ENCODE peak calls at places on chromosomes 7 and 10, in nine cellular contexts. R, A, N, G, F, L, H, Z and I are unnamed samples.
A peak's percentile ranks its signal among the peaks of the same experiment; 100 is the strongest.

GRCh38 chr10:107213861-107214260 is 49.4 kb upstream of the SORCS1 start:
- DNase-seq in R (no peak), A (no peak), N (no peak), G (no peak), F (peak; percentile 68), L (no peak), H (no peak), Z (no peak), I (no peak)

GRCh38 chr7:129774359-129774758 is 162.8 kb downstream of the NRF1 start:
- DNase-seq in R (no peak), A (no peak), N (peak; percentile 48), G (no peak), F (no peak), L (no peak), H (no peak), Z (no peak), I (no peak)

GRCh38 chr10:87861953-87862643 is 1.2 kb downstream of the KLLN start:
- DNase-seq in R (peak; percentile 97), A (peak; percentile 91), N (peak; percentile 98), G (peak; percentile 84), F (peak; percentile 95), L (peak; percentile 92), H (peak; percentile 94), Z (peak; percentile 85), I (peak; percentile 95)

GRCh38 chr10:86821600-86821999 is 65.2 kb downstream of the BMPR1A start:
- DNase-seq in R (no peak), A (no peak), N (no peak), G (no peak), F (no peak), L (peak; percentile 23), H (no peak), Z (no peak), I (no peak)

GRCh38 chr10:61284222-61284890 is 168.8 kb downstream of the TMEM26 start:
- DNase-seq in R (peak; percentile 79), A (no peak), N (no peak), G (no peak), F (no peak), L (peak; percentile 64), H (no peak), Z (no peak), I (peak; percentile 64)

GRCh38 chr7:135808206-135808605 is 59.6 kb upstream of the FAM180A start:
- DNase-seq in R (no peak), A (no peak), N (no peak), G (no peak), F (no peak), L (no peak), H (no peak), Z (no peak), I (peak; percentile 18)

GRCh38 chr10:71667374-71667750 is 52.2 kb downstream of the C10orf105 start:
- DNase-seq in R (no peak), A (no peak), N (no peak), G (no peak), F (no peak), L (no peak), H (no peak), Z (no peak), I (no peak)

GRCh38 chr7:155941688-155942087 is 129.4 kb upstream of the SHH start:
- DNase-seq in R (no peak), A (no peak), N (no peak), G (no peak), F (no peak), L (no peak), H (no peak), Z (no peak), I (no peak)

GRCh38 chr10:1100691-1101368 is 44.6 kb downstream of the WDR37 start:
- DNase-seq in R (no peak), A (no peak), N (peak; percentile 59), G (no peak), F (no peak), L (no peak), H (no peak), Z (no peak), I (no peak)

GRCh38 chr10:24415455-24416169 is 206.7 kb downstream of the KIAA1217 start:
- DNase-seq in R (peak; percentile 2), A (no peak), N (peak; percentile 12), G (no peak), F (no peak), L (peak; percentile 51), H (no peak), Z (no peak), I (peak; percentile 4)

GRCh38 chr10:44278669-44279337 is 106.1 kb downstream of the CXCL12 start:
- DNase-seq in R (no peak), A (no peak), N (no peak), G (no peak), F (no peak), L (no peak), H (no peak), Z (no peak), I (no peak)

GRCh38 chr7:115941703-115942268 is 88.8 kb downstream of the TFEC start:
- DNase-seq in R (peak; percentile 52), A (no peak), N (no peak), G (no peak), F (no peak), L (peak; percentile 74), H (no peak), Z (no peak), I (no peak)

GRCh38 chr10:91477236-91477635 is 67.1 kb downstream of the HECTD2 start:
- DNase-seq in R (no peak), A (no peak), N (no peak), G (no peak), F (no peak), L (no peak), H (no peak), Z (no peak), I (no peak)

GRCh38 chr10:3220853-3221252 is 48.3 kb upstream of the PITRM1 start:
- DNase-seq in R (peak; percentile 25), A (no peak), N (no peak), G (no peak), F (no peak), L (peak; percentile 81), H (no peak), Z (no peak), I (no peak)

GRCh38 chr7:104962781-104963180 is 51.2 kb upstream of the KMT2E start:
- DNase-seq in R (no peak), A (no peak), N (no peak), G (no peak), F (no peak), L (no peak), H (peak; percentile 49), Z (no peak), I (no peak)

GRCh38 chr10:101052285-101052684 is 9.5 kb upstream of the KAZALD1 start:
- DNase-seq in R (no peak), A (no peak), N (no peak), G (no peak), F (no peak), L (peak; percentile 68), H (no peak), Z (no peak), I (no peak)

GRCh38 chr10:12795318-12795717 is 206.2 kb downstream of the CCDC3 start:
- DNase-seq in R (no peak), A (no peak), N (no peak), G (no peak), F (no peak), L (no peak), H (no peak), Z (no peak), I (peak; percentile 24)

GRCh38 chr10:112650588-112651030 is 203.6 kb downstream of the VTI1A start:
- DNase-seq in R (peak; percentile 46), A (no peak), N (no peak), G (no peak), F (no peak), L (peak; percentile 22), H (no peak), Z (no peak), I (no peak)

GRCh38 chr10:55233090-55233489 is 432.1 kb upstream of the PCDH15 start:
- DNase-seq in R (no peak), A (no peak), N (no peak), G (no peak), F (no peak), L (no peak), H (no peak), Z (no peak), I (no peak)

GRCh38 chr7:84100866-84101265 is 93.7 kb downstream of the SEMA3A start:
- DNase-seq in R (peak; percentile 52), A (no peak), N (no peak), G (no peak), F (no peak), L (peak; percentile 37), H (no peak), Z (no peak), I (no peak)

GRCh38 chr10:583433-583832 is 106.0 kb downstream of the DIP2C start:
- DNase-seq in R (no peak), A (no peak), N (no peak), G (no peak), F (no peak), L (no peak), H (no peak), Z (no peak), I (no peak)

GRCh38 chr10:117830832-117831231 is 215.9 kb downstream of the RAB11FIP2 start:
- DNase-seq in R (no peak), A (peak; percentile 3), N (peak; percentile 47), G (no peak), F (no peak), L (no peak), H (no peak), Z (no peak), I (no peak)

GRCh38 chr10:55212051-55212450 is 411.0 kb upstream of the PCDH15 start:
- DNase-seq in R (no peak), A (no peak), N (no peak), G (no peak), F (no peak), L (no peak), H (no peak), Z (no peak), I (no peak)

GRCh38 chr7:104841798-104842197 is 172.2 kb upstream of the KMT2E start:
- DNase-seq in R (no peak), A (no peak), N (no peak), G (no peak), F (no peak), L (no peak), H (no peak), Z (no peak), I (no peak)

GRCh38 chr7:111090834-111091233 is at the start of gene LRRN3:
- DNase-seq in R (no peak), A (no peak), N (no peak), G (no peak), F (no peak), L (peak; percentile 89), H (peak; percentile 66), Z (no peak), I (peak; percentile 95)

GRCh38 chr7:84746347-84746746 is 440.5 kb downstream of the SEMA3D start:
- DNase-seq in R (no peak), A (no peak), N (no peak), G (no peak), F (no peak), L (peak; percentile 52), H (no peak), Z (no peak), I (no peak)

GRCh38 chr7:143492799-143493568 is 15.3 kb downstream of the TAS2R41 start:
- DNase-seq in R (peak; percentile 27), A (no peak), N (no peak), G (no peak), F (no peak), L (no peak), H (no peak), Z (no peak), I (no peak)

GRCh38 chr10:10755490-10755889 is 262.2 kb upstream of the CELF2 start:
- DNase-seq in R (no peak), A (no peak), N (no peak), G (no peak), F (no peak), L (no peak), H (no peak), Z (no peak), I (no peak)

GRCh38 chr10:30840386-30841074 is 191.1 kb downstream of the ZNF438 start:
- DNase-seq in R (no peak), A (no peak), N (no peak), G (no peak), F (no peak), L (no peak), H (no peak), Z (no peak), I (no peak)

GRCh38 chr10:77925795-77926565 is 575 bp downstream of the DLG5 start:
- DNase-seq in R (peak; percentile 56), A (no peak), N (peak; percentile 67), G (no peak), F (no peak), L (no peak), H (peak; percentile 71), Z (no peak), I (peak; percentile 68)

GRCh38 chr10:10644317-10645111 is 373.2 kb upstream of the CELF2 start:
- DNase-seq in R (no peak), A (no peak), N (no peak), G (no peak), F (no peak), L (peak; percentile 68), H (no peak), Z (no peak), I (no peak)